ENCODE peak calls at places on chromosomes 4 and X, in five cellular contexts. I, B, S, N and Z are unnamed samples. For H3K4me1, the result is how much of the 10 kb centered on the place peaks cover.

GRCh38 chr4:123478859-123479345 is 82.3 kb downstream of the SPRY1 start:
- DNase-seq in N (no peak), I (no peak), S (peak), B (no peak), Z (peak)

GRCh38 chrX:11754958-11755645 is 2.9 kb upstream of the MSL3 start:
- DNase-seq in N (no peak), I (no peak), B (no peak), S (no peak), Z (no peak)

GRCh38 chr4:122681568-122681967 is 50.9 kb upstream of the BBS12 start:
- DNase-seq in I (no peak), N (no peak), B (no peak), S (no peak), Z (no peak)

GRCh38 chrX:104253567-104254441 is 929 bp downstream of the ESX1 start:
- DNase-seq in I (peak), B (no peak), S (no peak), N (no peak), Z (no peak)

GRCh38 chrX:44306336-44306735 is 37.1 kb downstream of the EFHC2 start:
- DNase-seq in I (no peak), S (no peak), B (no peak), N (no peak), Z (no peak)

GRCh38 chr4:169620846-169621228 is 459 bp downstream of the CLCN3 start:
- DNase-seq in S (peak), N (no peak), B (no peak), I (peak), Z (no peak)

GRCh38 chr4:123505457-123506310 is 109.1 kb downstream of the SPRY1 start:
- DNase-seq in B (peak), S (peak), I (peak), N (peak), Z (peak)

GRCh38 chr4:6467600-6467999 is 4.8 kb downstream of the PPP2R2C start:
- DNase-seq in B (peak), N (no peak), S (no peak), I (no peak), Z (no peak)

GRCh38 chr4:153963216-153963615 is 174.3 kb upstream of the SFRP2 start:
- DNase-seq in N (no peak), B (no peak), S (no peak), I (no peak), Z (no peak)

GRCh38 chr4:74794341-74794801 is at the start of gene BTC:
- DNase-seq in B (peak), I (peak), S (peak), N (no peak), Z (peak)

GRCh38 chr4:23171971-23172370 is 479.2 kb downstream of the GBA3 start:
- DNase-seq in S (no peak), B (no peak), I (no peak), N (no peak), Z (no peak)

GRCh38 chr4:23877758-23878229 is 12.1 kb downstream of the PPARGC1A start:
- DNase-seq in I (no peak), B (no peak), S (no peak), N (no peak), Z (no peak)

GRCh38 chr4:169253904-169254303 is 16.9 kb downstream of the SH3RF1 start:
- DNase-seq in S (no peak), I (no peak), B (no peak), N (no peak), Z (no peak)

GRCh38 chr4:113607147-113607720 is 154.3 kb downstream of the CAMK2D start:
- DNase-seq in I (no peak), B (no peak), N (no peak), S (no peak), Z (no peak)
- H3K4me1 ChIP-seq in I (under half), B (under half), N (under half), S (under half), Z (under half)

GRCh38 chr4:40246547-40246900 is 49.7 kb downstream of the RHOH start:
- DNase-seq in S (no peak), N (no peak), I (no peak), B (no peak), Z (no peak)
- H3K4me1 ChIP-seq in S (under half), N (under half), I (under half), B (under half), Z (under half)

GRCh38 chrX:154082396-154083133 is 15.0 kb downstream of the MECP2 start:
- DNase-seq in I (no peak), N (peak), S (no peak), B (no peak), Z (no peak)

GRCh38 chrX:154084449-154085300 is 12.8 kb downstream of the MECP2 start:
- DNase-seq in I (no peak), N (no peak), B (no peak), S (no peak), Z (no peak)

DNA sequence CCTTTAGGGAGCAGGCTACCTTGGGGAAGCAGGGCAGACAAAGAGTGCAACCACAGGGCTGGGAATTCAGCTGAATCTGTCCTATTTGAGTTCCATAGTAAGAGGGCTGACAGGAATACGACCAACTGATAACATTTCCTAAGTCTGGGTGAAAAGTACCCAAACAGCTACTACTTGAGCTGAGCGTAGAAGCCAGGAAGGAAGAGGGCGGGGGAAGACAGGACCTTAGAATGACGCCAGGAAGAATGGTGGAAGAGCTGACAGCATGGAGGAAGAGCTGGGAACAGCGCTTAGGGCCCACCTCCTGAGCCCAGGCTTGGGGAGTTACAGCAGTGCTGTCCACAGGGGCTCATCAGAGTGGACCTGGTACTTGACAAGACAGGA is 14.4 kb downstream of the MECP2 start:
- DNase-seq in S (no peak), N (no peak), B (no peak), I (no peak), Z (no peak)
- H3K4me1 ChIP-seq in S (under half), N (under half), B (under half), I (under half), Z (under half)

GRCh38 chr4:87002682-87003043 is 67.9 kb downstream of the AFF1 start:
- DNase-seq in N (no peak), I (peak), B (no peak), S (no peak), Z (no peak)
- H3K4me1 ChIP-seq in N (under half), I (half or more), B (under half), S (under half), Z (under half)

GRCh38 chr4:78665216-78665615 is 110.9 kb upstream of the BMP2K start:
- DNase-seq in S (no peak), B (no peak), I (no peak), N (peak), Z (no peak)

GRCh38 chr4:78661923-78662521 is 110.5 kb downstream of the ANXA3 start:
- DNase-seq in N (no peak), I (peak), B (no peak), S (no peak), Z (no peak)

GRCh38 chr4:78661086-78661690 is 109.6 kb downstream of the ANXA3 start:
- DNase-seq in B (no peak), N (no peak), I (no peak), S (no peak), Z (no peak)

GRCh38 chr4:78660559-78660958 is 109.0 kb downstream of the ANXA3 start:
- DNase-seq in N (no peak), I (no peak), B (no peak), S (no peak), Z (no peak)

DNA sequence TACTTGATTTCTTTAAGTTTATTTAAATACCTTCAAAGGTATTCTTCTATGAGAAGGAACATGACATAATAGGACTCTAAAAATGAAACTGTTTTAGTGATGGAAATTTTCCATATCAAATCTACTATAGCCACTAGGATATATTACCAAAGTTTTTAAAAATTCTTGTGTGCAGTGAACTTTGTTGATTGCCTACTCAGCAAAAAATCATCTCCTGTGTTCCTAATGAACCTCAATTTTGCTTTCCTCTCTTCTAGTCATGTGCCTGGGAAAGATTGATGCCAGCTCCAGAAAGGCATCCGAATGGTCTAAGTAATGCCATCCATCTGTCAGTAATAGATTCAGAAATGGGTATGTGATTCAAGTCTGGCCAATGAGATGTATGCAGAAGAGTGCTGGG is 111.1 kb downstream of the ANXA3 start:
- DNase-seq in N (no peak), I (no peak), S (no peak), B (no peak), Z (no peak)
- H3K4me1 ChIP-seq in N (half or more), I (under half), S (under half), B (under half), Z (under half)